ENCODE peak calls at places on chromosomes 6 and 20, in seven cellular contexts. H is HepG2, Z is mesothelial cell of epicardium, L is GM12878, W is brain microvascular endothelial cell, P is GM23338, B is M059J. O is an unnamed sample.

GRCh38 chr20:47506335-47506734 is 4.6 kb downstream of the NCOA3 start:
- DNase-seq in H (no peak), Z (no peak), L (no peak), W (no peak), P (no peak), B (no peak), O (no peak)

GRCh38 chr20:31717478-31717946 is 5.2 kb downstream of the BCL2L1 start:
- DNase-seq in H (no peak), Z (no peak), L (peak), W (no peak), P (no peak), B (no peak), O (no peak)

GRCh38 chr6:142771162-142771561 is 173.8 kb downstream of the HIVEP2 start:
- DNase-seq in H (no peak), Z (no peak), L (no peak), W (no peak), P (no peak), B (no peak), O (no peak)

GRCh38 chr6:34412643-34413214 is 13.1 kb downstream of the RPS10 start:
- DNase-seq in H (no peak), Z (no peak), L (no peak), W (no peak), P (no peak), B (peak), O (no peak)

GRCh38 chr6:134272365-134272764 is 45.5 kb downstream of the SGK1 start:
- DNase-seq in H (no peak), Z (no peak), L (no peak), W (no peak), P (no peak), B (no peak), O (no peak)

GRCh38 chr6:121823437-121823851 is 388.0 kb downstream of the GJA1 start:
- DNase-seq in H (no peak), Z (no peak), L (no peak), W (peak), P (peak), B (peak), O (no peak)

GRCh38 chr6:104486003-104486402 is 373.7 kb downstream of the HACE1 start:
- DNase-seq in H (no peak), Z (no peak), L (no peak), W (no peak), P (no peak), B (no peak), O (no peak)

GRCh38 chr20:9903048-9903651 is 64.3 kb upstream of the PAK5 start:
- DNase-seq in H (peak), Z (no peak), L (no peak), W (no peak), P (peak), B (peak), O (no peak)

GRCh38 chr20:1566701-1567100 is 9.2 kb upstream of the SIRPD start:
- DNase-seq in H (peak), Z (no peak), L (no peak), W (no peak), P (no peak), B (peak), O (no peak)

GRCh38 chr6:27213544-27214125 is 33.9 kb upstream of the PRSS16 start:
- DNase-seq in H (no peak), Z (no peak), L (no peak), W (peak), P (peak), B (no peak), O (no peak)

GRCh38 chr20:13170771-13171170 is 50.3 kb upstream of the ISM1 start:
- DNase-seq in H (no peak), Z (no peak), L (no peak), W (no peak), P (no peak), B (no peak), O (no peak)

GRCh38 chr6:89977808-89978748 is 83.8 kb downstream of the GJA10 start:
- DNase-seq in H (no peak), Z (no peak), L (no peak), W (peak), P (no peak), B (no peak), O (peak)

GRCh38 chr6:90890681-90891337 is 303.9 kb upstream of the MAP3K7 start:
- DNase-seq in H (no peak), Z (no peak), L (no peak), W (no peak), P (peak), B (no peak), O (no peak)

GRCh38 chr20:63835031-63835858 is 4.2 kb upstream of the ZBTB46 start:
- DNase-seq in H (peak), Z (peak), L (no peak), W (peak), P (peak), B (peak), O (no peak)

GRCh38 chr20:19811231-19811630 is 53.2 kb downstream of the RIN2 start:
- DNase-seq in H (no peak), Z (no peak), L (no peak), W (no peak), P (no peak), B (no peak), O (no peak)

GRCh38 chr6:112145080-112145573 is 57.7 kb downstream of the FAM229B start:
- DNase-seq in H (peak), Z (no peak), L (no peak), W (no peak), P (peak), B (no peak), O (no peak)

GRCh38 chr20:38601216-38602184 is at the start of gene ARHGAP40:
- DNase-seq in H (peak), Z (no peak), L (no peak), W (no peak), P (peak), B (peak), O (no peak)

GRCh38 chr6:84078335-84078734 is 44.8 kb downstream of the MRAP2 start:
- DNase-seq in H (no peak), Z (no peak), L (no peak), W (no peak), P (peak), B (no peak), O (no peak)

GRCh38 chr6:52328303-52328662 is 33.7 kb upstream of the PAQR8 start:
- DNase-seq in H (peak), Z (no peak), L (no peak), W (no peak), P (no peak), B (no peak), O (no peak)

GRCh38 chr6:55069132-55069781 is 105.1 kb upstream of the HCRTR2 start:
- DNase-seq in H (peak), Z (no peak), L (no peak), W (peak), P (peak), B (peak), O (no peak)

GRCh38 chr20:38369387-38369786 is 23.1 kb downstream of the LBP start:
- DNase-seq in H (peak), Z (no peak), L (no peak), W (peak), P (peak), B (peak), O (no peak)

O was measured in NCI-H1048.